ENCODE peak calls at places on chromosomes 4 and X, in ten cellular contexts. F is iPS-NIHi11; A is NCI-H2107; Y is stimulated activated CD4-positive, alpha-beta T cell treated with anti-CD3 and anti-CD28 coated beads, Interleukin-2, amount 100 ng/mL, for 48 hours; S is ACHN; E is kidney tubule cell; L is GM23248; I is fibroblast of villous mesenchyme; X is Right ventricle myocardium superior; K is ELR. U is an unnamed sample.

GRCh38 chrX:21493226-21493850 is 119.1 kb downstream of the CNKSR2 start:
- DNase-seq in F (no peak), A (no peak), Y (no peak), S (no peak), E (no peak), L (peak; percentile 59), I (no peak), X (no peak), K (peak; percentile 51), U (no peak)

GRCh38 chr4:156734965-156735895 is 236.4 kb downstream of the PDGFC start:
- DNase-seq in F (no peak), A (no peak), Y (no peak), S (no peak), E (peak; percentile 45), L (peak; percentile 44), I (no peak), X (no peak), K (peak; percentile 75), U (no peak)

GRCh38 chr4:97942137-97942536 is 201.1 kb downstream of the STPG2 start:
- DNase-seq in F (no peak), A (no peak), Y (no peak), S (no peak), E (peak; percentile 73), L (no peak), I (no peak), X (no peak), K (peak; percentile 0), U (no peak)

GRCh38 chr4:182883351-182883750 is 33.8 kb downstream of the DCTD start:
- DNase-seq in F (no peak), A (no peak), Y (no peak), S (no peak), E (no peak), L (no peak), I (no peak), X (no peak), K (no peak), U (no peak)

GRCh38 chr4:3669553-3669949 is 96.6 kb upstream of the ADRA2C start:
- DNase-seq in F (no peak), A (no peak), Y (no peak), S (no peak), E (no peak), L (no peak), I (no peak), X (peak; percentile 24), K (no peak), U (no peak)

GRCh38 chr4:86522349-86522748 is 71.8 kb upstream of the PTPN13 start:
- DNase-seq in F (no peak), A (no peak), Y (no peak), S (peak; percentile 6), E (no peak), L (peak; percentile 53), I (no peak), X (no peak), K (peak; percentile 26), U (no peak)

GRCh38 chrX:17584248-17584681 is 153.0 kb upstream of the SCML1 start:
- DNase-seq in F (no peak), A (no peak), Y (no peak), S (peak; percentile 32), E (peak; percentile 74), L (peak; percentile 69), I (no peak), X (no peak), K (peak; percentile 65), U (no peak)

GRCh38 chr4:213971-214370 is 89.7 kb downstream of the ZNF718 start:
- DNase-seq in F (no peak), A (no peak), Y (no peak), S (no peak), E (no peak), L (no peak), I (no peak), X (no peak), K (no peak), U (no peak)

GRCh38 chr4:29278580-29278979 is 1441.6 kb upstream of the PCDH7 start:
- DNase-seq in F (no peak), A (no peak), Y (no peak), S (no peak), E (peak; percentile 6), L (peak; percentile 4), I (peak; percentile 5), X (no peak), K (peak; percentile 79), U (peak; percentile 41)

GRCh38 chrX:6225307-6226052 is 3.2 kb downstream of the NLGN4X start:
- DNase-seq in F (no peak), A (no peak), Y (no peak), S (no peak), E (no peak), L (no peak), I (no peak), X (no peak), K (no peak), U (no peak)

GRCh38 chr4:45475490-45475889 is 648.4 kb downstream of the GABRG1 start:
- DNase-seq in F (no peak), A (no peak), Y (no peak), S (no peak), E (no peak), L (no peak), I (no peak), X (no peak), K (no peak), U (no peak)

GRCh38 chr4:98657531-98658286 is 702 bp downstream of the TSPAN5 start:
- DNase-seq in F (peak; percentile 70), A (no peak), Y (peak; percentile 26), S (peak; percentile 78), E (peak; percentile 65), L (peak; percentile 80), I (peak; percentile 80), X (peak; percentile 55), K (peak; percentile 90), U (peak; percentile 81)

GRCh38 chr4:118904418-118904817 is 15.8 kb downstream of the SYNPO2 start:
- DNase-seq in F (no peak), A (no peak), Y (no peak), S (no peak), E (no peak), L (no peak), I (no peak), X (no peak), K (no peak), U (no peak)

GRCh38 chr4:106851686-106852085 is 184.4 kb downstream of the DKK2 start:
- DNase-seq in F (no peak), A (no peak), Y (no peak), S (no peak), E (no peak), L (no peak), I (peak; percentile 53), X (no peak), K (no peak), U (no peak)